ENCODE peak calls at places on chromosomes 4 and X, in six cellular contexts. One of them, this sample, is unnamed.

GRCh38 chr4:178672512-178672911 is 1230.3 kb upstream of the AGA start:
- DNase-seq in cardiac fibroblast: no peak
- DNase-seq in WERI-Rb-1: no peak
- DNase-seq in T-helper 22 cell: no peak
- DNase-seq in CD4-positive, CD25-positive, alpha-beta regulatory T cell: no peak
- DNase-seq in kidney tubule cell: no peak
- DNase-seq in this sample: no peak

GRCh38 chr4:156977435-156978160 is 6.0 kb upstream of the PDGFC start:
- DNase-seq in CD4-positive, CD25-positive, alpha-beta regulatory T cell: no peak
- DNase-seq in cardiac fibroblast: peak; percentile 95
- DNase-seq in T-helper 22 cell: no peak
- DNase-seq in kidney tubule cell: peak; percentile 57
- DNase-seq in WERI-Rb-1: no peak
- DNase-seq in this sample: no peak

GRCh38 chrX:85244411-85245210 is 820 bp downstream of the ZNF711 start:
- DNase-seq in CD4-positive, CD25-positive, alpha-beta regulatory T cell: peak; percentile 2
- DNase-seq in WERI-Rb-1: peak; percentile 9
- DNase-seq in cardiac fibroblast: no peak
- DNase-seq in T-helper 22 cell: no peak
- DNase-seq in kidney tubule cell: peak; percentile 29
- DNase-seq in this sample: peak; percentile 59

GRCh38 chrX:63963382-63963781 is 178.4 kb upstream of the ARHGEF9 start:
- DNase-seq in kidney tubule cell: no peak
- DNase-seq in T-helper 22 cell: no peak
- DNase-seq in CD4-positive, CD25-positive, alpha-beta regulatory T cell: no peak
- DNase-seq in WERI-Rb-1: no peak
- DNase-seq in cardiac fibroblast: no peak
- DNase-seq in this sample: no peak

GRCh38 chr4:76614589-76614988 is 179.6 kb downstream of the SHROOM3 start:
- DNase-seq in kidney tubule cell: no peak
- DNase-seq in CD4-positive, CD25-positive, alpha-beta regulatory T cell: no peak
- DNase-seq in T-helper 22 cell: no peak
- DNase-seq in WERI-Rb-1: no peak
- DNase-seq in cardiac fibroblast: peak; percentile 83
- DNase-seq in this sample: no peak

GRCh38 chr4:41391271-41391670 is 134.5 kb downstream of the UCHL1 start:
- DNase-seq in T-helper 22 cell: no peak
- DNase-seq in WERI-Rb-1: no peak
- DNase-seq in kidney tubule cell: no peak
- DNase-seq in CD4-positive, CD25-positive, alpha-beta regulatory T cell: no peak
- DNase-seq in cardiac fibroblast: no peak
- DNase-seq in this sample: no peak

GRCh38 chr4:26048378-26048882 is 134.4 kb downstream of the SMIM20 start:
- DNase-seq in kidney tubule cell: peak; percentile 33
- DNase-seq in WERI-Rb-1: no peak
- DNase-seq in cardiac fibroblast: peak; percentile 91
- DNase-seq in T-helper 22 cell: no peak
- DNase-seq in CD4-positive, CD25-positive, alpha-beta regulatory T cell: no peak
- DNase-seq in this sample: no peak

GRCh38 chrX:118536687-118537461 is 41.3 kb downstream of the DOCK11 start:
- DNase-seq in CD4-positive, CD25-positive, alpha-beta regulatory T cell: peak; percentile 73
- DNase-seq in cardiac fibroblast: peak; percentile 49
- DNase-seq in kidney tubule cell: peak; percentile 59
- DNase-seq in T-helper 22 cell: peak; percentile 25
- DNase-seq in WERI-Rb-1: no peak
- DNase-seq in this sample: peak; percentile 15

GRCh38 chr4:75907956-75908355 is 5.7 kb upstream of the PPEF2 start:
- DNase-seq in cardiac fibroblast: no peak
- DNase-seq in kidney tubule cell: peak; percentile 6
- DNase-seq in CD4-positive, CD25-positive, alpha-beta regulatory T cell: no peak
- DNase-seq in T-helper 22 cell: no peak
- DNase-seq in WERI-Rb-1: no peak
- DNase-seq in this sample: no peak

This sample was measured in DMS53.